ENCODE peak calls at places on chromosome 21, in six cellular contexts. One of them, this sample, is unnamed.

GRCh38 chr21:44485254-44485793 is 30.0 kb downstream of the LRRC3 start:
- DNase-seq in HFF-Myc: no peak
- DNase-seq in effector memory CD4-positive, alpha-beta T cell: peak; percentile 9
- DNase-seq in GM12891: no peak
- DNase-seq in activated naive CD4-positive, alpha-beta T cell treated with anti-CD3 and anti-CD28 coated beads, Interleukin-2, amount 50 U/mL, for 72 hours: peak; percentile 55
- DNase-seq in stimulated activated CD4-positive, alpha-beta T cell treated with anti-CD3 and anti-CD28 coated beads, Interleukin-4, amount 100 ng/mL, for 48 hours: peak; percentile 33
- DNase-seq in this sample: no peak

GRCh38 chr21:24367936-24368335 is 1239.3 kb downstream of the MRPL39 start:
- DNase-seq in HFF-Myc: no peak
- DNase-seq in effector memory CD4-positive, alpha-beta T cell: no peak
- DNase-seq in GM12891: no peak
- DNase-seq in activated naive CD4-positive, alpha-beta T cell treated with anti-CD3 and anti-CD28 coated beads, Interleukin-2, amount 50 U/mL, for 72 hours: no peak
- DNase-seq in stimulated activated CD4-positive, alpha-beta T cell treated with anti-CD3 and anti-CD28 coated beads, Interleukin-4, amount 100 ng/mL, for 48 hours: no peak
- DNase-seq in this sample: no peak

GRCh38 chr21:36820176-36821031 is 121.5 kb downstream of the SIM2 start:
- DNase-seq in HFF-Myc: no peak
- DNase-seq in effector memory CD4-positive, alpha-beta T cell: no peak
- DNase-seq in GM12891: no peak
- DNase-seq in activated naive CD4-positive, alpha-beta T cell treated with anti-CD3 and anti-CD28 coated beads, Interleukin-2, amount 50 U/mL, for 72 hours: no peak
- DNase-seq in stimulated activated CD4-positive, alpha-beta T cell treated with anti-CD3 and anti-CD28 coated beads, Interleukin-4, amount 100 ng/mL, for 48 hours: no peak
- DNase-seq in this sample: no peak

GRCh38 chr21:34774750-34775149 is 106.0 kb downstream of the CLIC6 start:
- DNase-seq in HFF-Myc: no peak
- DNase-seq in effector memory CD4-positive, alpha-beta T cell: no peak
- DNase-seq in GM12891: no peak
- DNase-seq in activated naive CD4-positive, alpha-beta T cell treated with anti-CD3 and anti-CD28 coated beads, Interleukin-2, amount 50 U/mL, for 72 hours: no peak
- DNase-seq in stimulated activated CD4-positive, alpha-beta T cell treated with anti-CD3 and anti-CD28 coated beads, Interleukin-4, amount 100 ng/mL, for 48 hours: no peak
- DNase-seq in this sample: no peak

GRCh38 chr21:45109831-45110492 is 35.6 kb downstream of the ADARB1 start:
- DNase-seq in HFF-Myc: no peak
- DNase-seq in effector memory CD4-positive, alpha-beta T cell: no peak
- DNase-seq in GM12891: peak; percentile 57
- DNase-seq in activated naive CD4-positive, alpha-beta T cell treated with anti-CD3 and anti-CD28 coated beads, Interleukin-2, amount 50 U/mL, for 72 hours: no peak
- DNase-seq in stimulated activated CD4-positive, alpha-beta T cell treated with anti-CD3 and anti-CD28 coated beads, Interleukin-4, amount 100 ng/mL, for 48 hours: no peak
- DNase-seq in this sample: no peak

GRCh38 chr21:26769613-26770188 is 75.5 kb downstream of the ADAMTS1 start:
- DNase-seq in HFF-Myc: no peak
- DNase-seq in effector memory CD4-positive, alpha-beta T cell: no peak
- DNase-seq in GM12891: no peak
- DNase-seq in activated naive CD4-positive, alpha-beta T cell treated with anti-CD3 and anti-CD28 coated beads, Interleukin-2, amount 50 U/mL, for 72 hours: no peak
- DNase-seq in stimulated activated CD4-positive, alpha-beta T cell treated with anti-CD3 and anti-CD28 coated beads, Interleukin-4, amount 100 ng/mL, for 48 hours: no peak
- DNase-seq in this sample: no peak

GRCh38 chr21:27646691-27647090 is 679.8 kb upstream of the ADAMTS5 start:
- DNase-seq in HFF-Myc: no peak
- DNase-seq in effector memory CD4-positive, alpha-beta T cell: no peak
- DNase-seq in GM12891: no peak
- DNase-seq in activated naive CD4-positive, alpha-beta T cell treated with anti-CD3 and anti-CD28 coated beads, Interleukin-2, amount 50 U/mL, for 72 hours: no peak
- DNase-seq in stimulated activated CD4-positive, alpha-beta T cell treated with anti-CD3 and anti-CD28 coated beads, Interleukin-4, amount 100 ng/mL, for 48 hours: no peak
- DNase-seq in this sample: no peak

GRCh38 chr21:34762761-34763160 is 94.0 kb downstream of the CLIC6 start:
- DNase-seq in HFF-Myc: peak; percentile 21
- DNase-seq in effector memory CD4-positive, alpha-beta T cell: no peak
- DNase-seq in GM12891: no peak
- DNase-seq in activated naive CD4-positive, alpha-beta T cell treated with anti-CD3 and anti-CD28 coated beads, Interleukin-2, amount 50 U/mL, for 72 hours: no peak
- DNase-seq in stimulated activated CD4-positive, alpha-beta T cell treated with anti-CD3 and anti-CD28 coated beads, Interleukin-4, amount 100 ng/mL, for 48 hours: no peak
- DNase-seq in this sample: no peak

GRCh38 chr21:34613679-34614442 is 1.1 kb downstream of the RCAN1 start:
- DNase-seq in HFF-Myc: no peak
- DNase-seq in effector memory CD4-positive, alpha-beta T cell: no peak
- DNase-seq in GM12891: no peak
- DNase-seq in activated naive CD4-positive, alpha-beta T cell treated with anti-CD3 and anti-CD28 coated beads, Interleukin-2, amount 50 U/mL, for 72 hours: no peak
- DNase-seq in stimulated activated CD4-positive, alpha-beta T cell treated with anti-CD3 and anti-CD28 coated beads, Interleukin-4, amount 100 ng/mL, for 48 hours: no peak
- DNase-seq in this sample: no peak

GRCh38 chr21:26776320-26777021 is 68.7 kb downstream of the ADAMTS1 start:
- DNase-seq in HFF-Myc: no peak
- DNase-seq in effector memory CD4-positive, alpha-beta T cell: no peak
- DNase-seq in GM12891: no peak
- DNase-seq in activated naive CD4-positive, alpha-beta T cell treated with anti-CD3 and anti-CD28 coated beads, Interleukin-2, amount 50 U/mL, for 72 hours: no peak
- DNase-seq in stimulated activated CD4-positive, alpha-beta T cell treated with anti-CD3 and anti-CD28 coated beads, Interleukin-4, amount 100 ng/mL, for 48 hours: no peak
- DNase-seq in this sample: no peak

GRCh38 chr21:38486221-38486620 is 12.1 kb downstream of the ERG start:
- DNase-seq in HFF-Myc: no peak
- DNase-seq in effector memory CD4-positive, alpha-beta T cell: no peak
- DNase-seq in GM12891: no peak
- DNase-seq in activated naive CD4-positive, alpha-beta T cell treated with anti-CD3 and anti-CD28 coated beads, Interleukin-2, amount 50 U/mL, for 72 hours: no peak
- DNase-seq in stimulated activated CD4-positive, alpha-beta T cell treated with anti-CD3 and anti-CD28 coated beads, Interleukin-4, amount 100 ng/mL, for 48 hours: no peak
- DNase-seq in this sample: no peak

GRCh38 chr21:17461014-17461413 is 51.8 kb upstream of the CXADR start:
- DNase-seq in HFF-Myc: peak; percentile 60
- DNase-seq in effector memory CD4-positive, alpha-beta T cell: no peak
- DNase-seq in GM12891: no peak
- DNase-seq in activated naive CD4-positive, alpha-beta T cell treated with anti-CD3 and anti-CD28 coated beads, Interleukin-2, amount 50 U/mL, for 72 hours: no peak
- DNase-seq in stimulated activated CD4-positive, alpha-beta T cell treated with anti-CD3 and anti-CD28 coated beads, Interleukin-4, amount 100 ng/mL, for 48 hours: no peak
- DNase-seq in this sample: no peak

GRCh38 chr21:42583150-42583991 is 69.7 kb downstream of the SLC37A1 start:
- DNase-seq in HFF-Myc: no peak
- DNase-seq in effector memory CD4-positive, alpha-beta T cell: no peak
- DNase-seq in GM12891: no peak
- DNase-seq in activated naive CD4-positive, alpha-beta T cell treated with anti-CD3 and anti-CD28 coated beads, Interleukin-2, amount 50 U/mL, for 72 hours: no peak
- DNase-seq in stimulated activated CD4-positive, alpha-beta T cell treated with anti-CD3 and anti-CD28 coated beads, Interleukin-4, amount 100 ng/mL, for 48 hours: no peak
- DNase-seq in this sample: no peak

GRCh38 chr21:36743446-36743845 is 44.5 kb downstream of the SIM2 start:
- DNase-seq in HFF-Myc: no peak
- DNase-seq in effector memory CD4-positive, alpha-beta T cell: no peak
- DNase-seq in GM12891: no peak
- DNase-seq in activated naive CD4-positive, alpha-beta T cell treated with anti-CD3 and anti-CD28 coated beads, Interleukin-2, amount 50 U/mL, for 72 hours: no peak
- DNase-seq in stimulated activated CD4-positive, alpha-beta T cell treated with anti-CD3 and anti-CD28 coated beads, Interleukin-4, amount 100 ng/mL, for 48 hours: no peak
- DNase-seq in this sample: no peak

GRCh38 chr21:36563301-36563926 is 83.5 kb upstream of the CLDN14 start:
- DNase-seq in HFF-Myc: no peak
- DNase-seq in effector memory CD4-positive, alpha-beta T cell: no peak
- DNase-seq in GM12891: no peak
- DNase-seq in activated naive CD4-positive, alpha-beta T cell treated with anti-CD3 and anti-CD28 coated beads, Interleukin-2, amount 50 U/mL, for 72 hours: no peak
- DNase-seq in stimulated activated CD4-positive, alpha-beta T cell treated with anti-CD3 and anti-CD28 coated beads, Interleukin-4, amount 100 ng/mL, for 48 hours: no peak
- DNase-seq in this sample: no peak

GRCh38 chr21:25573409-25574206 is 33.7 kb downstream of the MRPL39 start:
- DNase-seq in HFF-Myc: peak; percentile 92
- DNase-seq in effector memory CD4-positive, alpha-beta T cell: peak; percentile 44
- DNase-seq in GM12891: no peak
- DNase-seq in activated naive CD4-positive, alpha-beta T cell treated with anti-CD3 and anti-CD28 coated beads, Interleukin-2, amount 50 U/mL, for 72 hours: no peak
- DNase-seq in stimulated activated CD4-positive, alpha-beta T cell treated with anti-CD3 and anti-CD28 coated beads, Interleukin-4, amount 100 ng/mL, for 48 hours: no peak
- DNase-seq in this sample: no peak

GRCh38 chr21:36856643-36857042 is 109.8 kb downstream of the HLCS start:
- DNase-seq in HFF-Myc: no peak
- DNase-seq in effector memory CD4-positive, alpha-beta T cell: no peak
- DNase-seq in GM12891: no peak
- DNase-seq in activated naive CD4-positive, alpha-beta T cell treated with anti-CD3 and anti-CD28 coated beads, Interleukin-2, amount 50 U/mL, for 72 hours: no peak
- DNase-seq in stimulated activated CD4-positive, alpha-beta T cell treated with anti-CD3 and anti-CD28 coated beads, Interleukin-4, amount 100 ng/mL, for 48 hours: no peak
- DNase-seq in this sample: no peak

GRCh38 chr21:31744162-31744800 is 12.4 kb upstream of the SCAF4 start:
- DNase-seq in HFF-Myc: no peak
- DNase-seq in effector memory CD4-positive, alpha-beta T cell: no peak
- DNase-seq in GM12891: no peak
- DNase-seq in activated naive CD4-positive, alpha-beta T cell treated with anti-CD3 and anti-CD28 coated beads, Interleukin-2, amount 50 U/mL, for 72 hours: no peak
- DNase-seq in stimulated activated CD4-positive, alpha-beta T cell treated with anti-CD3 and anti-CD28 coated beads, Interleukin-4, amount 100 ng/mL, for 48 hours: no peak
- DNase-seq in this sample: no peak

GRCh38 chr21:33196956-33197374 is 32.8 kb upstream of the IFNAR2 start:
- DNase-seq in HFF-Myc: peak; percentile 25
- DNase-seq in effector memory CD4-positive, alpha-beta T cell: no peak
- DNase-seq in GM12891: no peak
- DNase-seq in activated naive CD4-positive, alpha-beta T cell treated with anti-CD3 and anti-CD28 coated beads, Interleukin-2, amount 50 U/mL, for 72 hours: peak; percentile 67
- DNase-seq in stimulated activated CD4-positive, alpha-beta T cell treated with anti-CD3 and anti-CD28 coated beads, Interleukin-4, amount 100 ng/mL, for 48 hours: peak; percentile 37
- DNase-seq in this sample: peak; percentile 71

GRCh38 chr21:28867401-28867800 is 125.3 kb downstream of the LTN1 start:
- DNase-seq in HFF-Myc: no peak
- DNase-seq in effector memory CD4-positive, alpha-beta T cell: no peak
- DNase-seq in GM12891: no peak
- DNase-seq in activated naive CD4-positive, alpha-beta T cell treated with anti-CD3 and anti-CD28 coated beads, Interleukin-2, amount 50 U/mL, for 72 hours: no peak
- DNase-seq in stimulated activated CD4-positive, alpha-beta T cell treated with anti-CD3 and anti-CD28 coated beads, Interleukin-4, amount 100 ng/mL, for 48 hours: no peak
- DNase-seq in this sample: no peak

GRCh38 chr21:34958040-34958439 is 91.1 kb downstream of the RUNX1 start:
- DNase-seq in HFF-Myc: no peak
- DNase-seq in effector memory CD4-positive, alpha-beta T cell: no peak
- DNase-seq in GM12891: no peak
- DNase-seq in activated naive CD4-positive, alpha-beta T cell treated with anti-CD3 and anti-CD28 coated beads, Interleukin-2, amount 50 U/mL, for 72 hours: no peak
- DNase-seq in stimulated activated CD4-positive, alpha-beta T cell treated with anti-CD3 and anti-CD28 coated beads, Interleukin-4, amount 100 ng/mL, for 48 hours: no peak
- DNase-seq in this sample: no peak

GRCh38 chr21:42520628-42521253 is 7.1 kb downstream of the SLC37A1 start:
- DNase-seq in HFF-Myc: no peak
- DNase-seq in effector memory CD4-positive, alpha-beta T cell: no peak
- DNase-seq in GM12891: no peak
- DNase-seq in activated naive CD4-positive, alpha-beta T cell treated with anti-CD3 and anti-CD28 coated beads, Interleukin-2, amount 50 U/mL, for 72 hours: no peak
- DNase-seq in stimulated activated CD4-positive, alpha-beta T cell treated with anti-CD3 and anti-CD28 coated beads, Interleukin-4, amount 100 ng/mL, for 48 hours: no peak
- DNase-seq in this sample: no peak

GRCh38 chr21:46185717-46186116 is 1.5 kb upstream of the SPATC1L start:
- DNase-seq in HFF-Myc: no peak
- DNase-seq in effector memory CD4-positive, alpha-beta T cell: no peak
- DNase-seq in GM12891: no peak
- DNase-seq in activated naive CD4-positive, alpha-beta T cell treated with anti-CD3 and anti-CD28 coated beads, Interleukin-2, amount 50 U/mL, for 72 hours: no peak
- DNase-seq in stimulated activated CD4-positive, alpha-beta T cell treated with anti-CD3 and anti-CD28 coated beads, Interleukin-4, amount 100 ng/mL, for 48 hours: no peak
- DNase-seq in this sample: peak; percentile 38

GRCh38 chr21:37241426-37241825 is 25.7 kb downstream of the VPS26C start:
- DNase-seq in HFF-Myc: no peak
- DNase-seq in effector memory CD4-positive, alpha-beta T cell: no peak
- DNase-seq in GM12891: no peak
- DNase-seq in activated naive CD4-positive, alpha-beta T cell treated with anti-CD3 and anti-CD28 coated beads, Interleukin-2, amount 50 U/mL, for 72 hours: no peak
- DNase-seq in stimulated activated CD4-positive, alpha-beta T cell treated with anti-CD3 and anti-CD28 coated beads, Interleukin-4, amount 100 ng/mL, for 48 hours: no peak
- DNase-seq in this sample: no peak

GRCh38 chr21:25371831-25372434 is 235.3 kb downstream of the MRPL39 start:
- DNase-seq in HFF-Myc: no peak
- DNase-seq in effector memory CD4-positive, alpha-beta T cell: no peak
- DNase-seq in GM12891: no peak
- DNase-seq in activated naive CD4-positive, alpha-beta T cell treated with anti-CD3 and anti-CD28 coated beads, Interleukin-2, amount 50 U/mL, for 72 hours: no peak
- DNase-seq in stimulated activated CD4-positive, alpha-beta T cell treated with anti-CD3 and anti-CD28 coated beads, Interleukin-4, amount 100 ng/mL, for 48 hours: no peak
- DNase-seq in this sample: no peak

GRCh38 chr21:32278518-32279376 is at the start of gene MIS18A:
- DNase-seq in HFF-Myc: peak; percentile 81
- DNase-seq in effector memory CD4-positive, alpha-beta T cell: peak; percentile 94
- DNase-seq in GM12891: peak; percentile 80
- DNase-seq in activated naive CD4-positive, alpha-beta T cell treated with anti-CD3 and anti-CD28 coated beads, Interleukin-2, amount 50 U/mL, for 72 hours: peak; percentile 98
- DNase-seq in stimulated activated CD4-positive, alpha-beta T cell treated with anti-CD3 and anti-CD28 coated beads, Interleukin-4, amount 100 ng/mL, for 48 hours: peak; percentile 98
- DNase-seq in this sample: peak; percentile 95

This sample was measured in CMK.